ENCODE peak calls at places on chromosome 4, in ten cellular contexts. Z is GM13977; H is left colon; B is heart right ventricle; K is activated CD4-positive, alpha-beta T cell treated with anti-CD3 and anti-CD28 coated beads for 24 hours; S is ecto neural progenitor cell; Y is stimulated activated CD4-positive, alpha-beta T cell treated with anti-CD3 and anti-CD28 coated beads, Interleukin-1b, Interleukin-23, amount 100 ng/mL, for 24 hours; N is A549; U is NCI-H1092 treated with DMSO at 0.1 percent for 48 hours; M is choroid plexus epithelial cell. J is an unnamed sample.

GRCh38 chr4:11297201-11297600 is 131.5 kb downstream of the HS3ST1 start:
- DNase-seq in H (no peak), U (no peak), Z (no peak), S (no peak), Y (no peak), K (no peak), M (no peak), B (no peak), N (no peak), J (no peak)

GRCh38 chr4:170091069-170091696 is 1.4 kb upstream of the AADAT start:
- DNase-seq in B (peak; percentile 15), H (no peak), Y (no peak), S (peak; percentile 56), K (no peak), Z (no peak), N (no peak), M (no peak), U (no peak), J (no peak)

GRCh38 chr4:48194986-48195773 is 61.1 kb upstream of the TXK start:
- DNase-seq in B (no peak), S (no peak), K (no peak), Y (no peak), U (peak; percentile 51), N (no peak), M (peak; percentile 35), Z (no peak), H (no peak), J (no peak)

GRCh38 chr4:76108467-76109181 is 34.1 kb downstream of the ART3 start:
- DNase-seq in U (no peak), Y (no peak), B (no peak), N (no peak), Z (no peak), K (no peak), M (peak; percentile 35), H (no peak), S (no peak), J (peak; percentile 48)

GRCh38 chr4:165347647-165348569 is 20.4 kb downstream of the MSMO1 start:
- DNase-seq in H (no peak), N (no peak), Y (no peak), U (no peak), M (no peak), B (no peak), Z (no peak), K (no peak), S (no peak), J (no peak)

GRCh38 chr4:60463846-60464502 is 736.2 kb upstream of the ADGRL3 start:
- DNase-seq in K (no peak), H (no peak), B (no peak), S (no peak), Y (no peak), M (peak; percentile 37), U (no peak), N (no peak), Z (peak; percentile 6), J (no peak)

GRCh38 chr4:109332926-109333464 is 30.5 kb upstream of the COL25A1 start:
- DNase-seq in M (peak; percentile 12), B (no peak), U (no peak), H (no peak), Z (no peak), S (peak; percentile 51), K (no peak), N (no peak), Y (peak; percentile 1), J (no peak)

GRCh38 chr4:99848576-99848975 is 31.9 kb downstream of the DAPP1 start:
- DNase-seq in Y (no peak), H (no peak), N (no peak), K (no peak), Z (peak; percentile 30), S (no peak), B (no peak), M (no peak), U (no peak), J (no peak)

GRCh38 chr4:152090543-152090942 is 329.7 kb upstream of the GATB start:
- DNase-seq in B (peak; percentile 18), Y (no peak), U (no peak), S (no peak), K (no peak), Z (no peak), H (no peak), N (no peak), M (no peak), J (peak; percentile 77)

GRCh38 chr4:127012549-127012948 is 620.2 kb upstream of the INTU start:
- DNase-seq in H (no peak), S (no peak), N (no peak), Y (no peak), B (no peak), M (peak; percentile 59), U (peak; percentile 24), Z (no peak), K (no peak), J (no peak)

GRCh38 chr4:8324640-8325239 is 55.2 kb downstream of the HTRA3 start:
- DNase-seq in U (no peak), N (no peak), H (no peak), Y (no peak), B (no peak), Z (no peak), K (no peak), S (peak; percentile 25), M (no peak), J (no peak)

GRCh38 chr4:156512622-156513021 is 459.0 kb downstream of the PDGFC start:
- DNase-seq in U (no peak), Z (no peak), H (no peak), B (no peak), Y (no peak), K (no peak), S (no peak), N (no peak), M (peak; percentile 80), J (peak; percentile 32)

GRCh38 chr4:98150092-98150761 is 7.0 kb upstream of the STPG2 start:
- DNase-seq in B (no peak), U (no peak), Y (no peak), S (no peak), N (no peak), M (peak; percentile 42), K (no peak), H (no peak), Z (no peak), J (peak; percentile 38)

GRCh38 chr4:184288451-184289178 is 70.9 kb upstream of the ENPP6 start:
- DNase-seq in H (peak; percentile 51), Z (peak; percentile 51), K (no peak), S (no peak), B (no peak), U (no peak), N (no peak), M (peak; percentile 31), Y (no peak), J (no peak)

GRCh38 chr4:144820706-144821105 is 174.8 kb downstream of the HHIP start:
- DNase-seq in B (no peak), K (no peak), Y (no peak), N (no peak), Z (no peak), H (no peak), S (no peak), U (no peak), M (peak; percentile 94), J (peak; percentile 84)

GRCh38 chr4:2101346-2102044 is 42.4 kb downstream of the NAT8L start:
- DNase-seq in N (no peak), U (no peak), Y (no peak), H (no peak), M (no peak), K (no peak), B (no peak), S (no peak), Z (no peak), J (no peak)

GRCh38 chr4:153045111-153045982 is 109.2 kb downstream of the FHDC1 start:
- DNase-seq in K (no peak), B (no peak), Z (no peak), S (no peak), U (no peak), Y (no peak), N (no peak), H (no peak), M (no peak), J (no peak)

GRCh38 chr4:8392591-8393190 is 47.8 kb downstream of the ACOX3 start:
- DNase-seq in U (no peak), N (no peak), Z (no peak), B (no peak), H (no peak), Y (no peak), S (no peak), K (no peak), M (peak; percentile 54), J (no peak)

GRCh38 chr4:174669278-174669677 is 147.0 kb upstream of the HPGD start:
- DNase-seq in Z (no peak), K (no peak), U (no peak), M (peak; percentile 93), N (peak; percentile 21), S (no peak), Y (no peak), H (no peak), B (no peak), J (no peak)

GRCh38 chr4:120611092-120611491 is 311.4 kb downstream of the PRDM5 start:
- DNase-seq in M (no peak), Y (no peak), K (no peak), H (no peak), B (no peak), Z (no peak), S (no peak), N (no peak), U (no peak), J (no peak)

GRCh38 chr4:167222098-167222497 is 12.2 kb downstream of the SPOCK3 start:
- DNase-seq in B (no peak), N (no peak), K (no peak), Y (no peak), Z (no peak), U (no peak), H (no peak), S (no peak), M (no peak), J (no peak)

GRCh38 chr4:157226035-157226434 is 5.5 kb downstream of the GRIA2 start:
- DNase-seq in N (no peak), B (no peak), K (no peak), U (no peak), Y (no peak), S (no peak), H (no peak), M (no peak), Z (no peak), J (no peak)

GRCh38 chr4:163612762-163613161 is 118.3 kb downstream of the TMA16 start:
- DNase-seq in B (no peak), M (no peak), N (no peak), U (no peak), H (no peak), S (no peak), Y (no peak), Z (no peak), K (no peak), J (no peak)

GRCh38 chr4:71389149-71389840 is 50.5 kb downstream of the SLC4A4 start:
- DNase-seq in N (no peak), S (no peak), U (no peak), Z (no peak), M (no peak), H (no peak), K (no peak), B (no peak), Y (no peak), J (no peak)

GRCh38 chr4:7397206-7398103 is 37.3 kb downstream of the PSAPL1 start:
- DNase-seq in H (no peak), B (no peak), S (peak; percentile 42), K (no peak), Y (no peak), M (no peak), Z (no peak), U (no peak), N (no peak), J (no peak)

GRCh38 chr4:163679189-163679588 is 184.7 kb downstream of the TMA16 start:
- DNase-seq in U (peak; percentile 1), M (peak; percentile 59), Y (no peak), S (no peak), B (no peak), Z (no peak), K (no peak), N (peak; percentile 12), H (no peak), J (no peak)

GRCh38 chr4:173226401-173226888 is 57.8 kb downstream of the GALNT7 start:
- DNase-seq in S (no peak), Y (no peak), H (no peak), B (no peak), N (no peak), U (no peak), K (no peak), M (no peak), Z (no peak), J (no peak)

GRCh38 chr4:180449395-180449956 is 1793.7 kb upstream of the TENM3 start:
- DNase-seq in S (no peak), Y (no peak), H (no peak), M (peak; percentile 0), K (no peak), U (peak; percentile 79), B (no peak), Z (no peak), N (peak; percentile 19), J (peak; percentile 55)

J was measured in cardiac muscle cell.